ENCODE peak calls at places on chromosomes 13 and 19, in five cellular contexts. One of them, this sample, is unnamed.

GRCh38 chr13:26377038-26377437 is 123.1 kb downstream of the CDK8 start:
- DNase-seq in A549: peak; percentile 1
- DNase-seq in HepG2: peak; percentile 28
- DNase-seq in K562: peak; percentile 20
- DNase-seq in GM12878: no peak
- DNase-seq in this sample: peak; percentile 38

GRCh38 chr13:92716749-92717148 is 509.9 kb upstream of the GPC6 start:
- DNase-seq in A549: no peak
- DNase-seq in HepG2: peak; percentile 5
- DNase-seq in K562: no peak
- DNase-seq in GM12878: no peak
- DNase-seq in this sample: no peak

GRCh38 chr13:29693297-29693945 is 97.9 kb upstream of the SLC7A1 start:
- DNase-seq in A549: no peak
- DNase-seq in HepG2: no peak
- DNase-seq in K562: no peak
- DNase-seq in GM12878: no peak
- DNase-seq in this sample: no peak

GRCh38 chr13:30442854-30443379 is 20.6 kb downstream of the UBE2L5 start:
- DNase-seq in A549: no peak
- DNase-seq in HepG2: no peak
- DNase-seq in K562: no peak
- DNase-seq in GM12878: peak; percentile 78
- DNase-seq in this sample: no peak

GRCh38 chr19:32599736-32600157 is 18.8 kb downstream of the PDCD5 start:
- DNase-seq in A549: peak; percentile 77
- DNase-seq in HepG2: peak; percentile 57
- DNase-seq in K562: peak; percentile 52
- DNase-seq in GM12878: no peak
- DNase-seq in this sample: peak; percentile 73

GRCh38 chr19:13537454-13537853 is 31.2 kb upstream of the CACNA1A start:
- DNase-seq in A549: no peak
- DNase-seq in HepG2: no peak
- DNase-seq in K562: peak; percentile 14
- DNase-seq in GM12878: no peak
- DNase-seq in this sample: no peak

GRCh38 chr13:41914552-41914951 is 46.4 kb downstream of the VWA8 start:
- DNase-seq in A549: no peak
- DNase-seq in HepG2: no peak
- DNase-seq in K562: no peak
- DNase-seq in GM12878: no peak
- DNase-seq in this sample: no peak

GRCh38 chr19:1231729-1232128 is 6.1 kb downstream of the CBARP start:
- DNase-seq in A549: no peak
- DNase-seq in HepG2: no peak
- DNase-seq in K562: no peak
- DNase-seq in GM12878: no peak
- DNase-seq in this sample: no peak

GRCh38 chr19:4682417-4683200 is 12.5 kb upstream of the MYDGF start:
- DNase-seq in A549: no peak
- DNase-seq in HepG2: no peak
- DNase-seq in K562: no peak
- DNase-seq in GM12878: no peak
- DNase-seq in this sample: no peak

GRCh38 chr19:4676955-4677731 is 7.0 kb upstream of the MYDGF start:
- DNase-seq in A549: no peak
- DNase-seq in HepG2: peak; percentile 69
- DNase-seq in K562: peak; percentile 79
- DNase-seq in GM12878: no peak
- DNase-seq in this sample: peak; percentile 69

GRCh38 chr19:4675346-4675745 is 5.2 kb upstream of the MYDGF start:
- DNase-seq in A549: no peak
- DNase-seq in HepG2: no peak
- DNase-seq in K562: no peak
- DNase-seq in GM12878: no peak
- DNase-seq in this sample: no peak

GRCh38 chr19:4678881-4679379 is 8.8 kb upstream of the MYDGF start:
- DNase-seq in A549: no peak
- DNase-seq in HepG2: no peak
- DNase-seq in K562: peak; percentile 99
- DNase-seq in GM12878: no peak
- DNase-seq in this sample: peak; percentile 81

DNA sequence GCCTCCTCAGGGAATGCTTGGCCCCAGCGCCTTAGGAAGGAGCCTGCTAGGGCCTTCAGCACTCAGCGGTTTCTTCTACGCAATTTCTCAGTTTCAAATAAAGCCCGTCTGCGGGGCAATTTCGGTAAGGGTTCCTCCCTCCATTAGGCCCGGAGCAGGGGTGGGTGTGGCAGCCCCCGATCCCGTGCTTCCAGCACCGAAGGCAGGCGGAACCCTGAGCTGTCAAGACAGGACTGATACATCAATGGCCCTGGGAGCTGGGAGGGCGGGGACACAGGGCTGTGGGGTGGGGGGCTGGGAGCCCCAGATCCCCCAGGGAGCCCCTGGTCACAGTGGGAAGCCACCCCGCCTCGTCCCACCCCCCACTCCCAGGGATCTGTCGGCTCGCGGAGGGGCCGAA is 9.3 kb upstream of the MYDGF start:
- DNase-seq in A549: no peak
- DNase-seq in HepG2: no peak
- DNase-seq in K562: peak; percentile 55
- DNase-seq in GM12878: no peak
- DNase-seq in this sample: no peak
- TF ChIP-seq RFX5 in A549: no peak
- TF ChIP-seq RFX5 in HepG2: no peak
- TF ChIP-seq RFX5 in K562: no peak
- TF ChIP-seq RFX5 in GM12878: no peak
- TF ChIP-seq RFX5 in this sample: no peak

DNA sequence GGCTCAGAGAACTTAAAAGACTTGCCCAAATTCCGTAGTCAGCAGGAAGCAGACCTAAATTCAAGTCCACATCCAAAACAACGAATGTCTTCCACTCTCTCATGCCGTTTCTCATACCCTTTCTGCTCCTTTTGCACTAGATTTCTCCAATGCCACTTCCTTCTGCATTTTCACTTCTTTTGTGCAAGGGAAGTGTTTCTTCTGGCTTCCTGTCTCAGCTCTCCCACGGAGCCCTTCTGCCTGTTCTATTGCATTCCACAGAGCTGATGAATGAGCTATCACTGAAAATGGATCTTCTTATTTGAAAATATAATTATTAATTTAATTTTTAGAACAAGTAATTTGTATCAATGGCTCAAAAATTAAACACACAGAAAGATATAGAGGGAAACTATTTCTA is 56.1 kb upstream of the STK24 start:
- DNase-seq in A549: no peak
- DNase-seq in HepG2: no peak
- DNase-seq in K562: no peak
- DNase-seq in GM12878: no peak
- DNase-seq in this sample: no peak
- TF ChIP-seq REST in A549: no peak
- TF ChIP-seq REST in HepG2: no peak
- TF ChIP-seq REST in K562: no peak
- TF ChIP-seq REST in GM12878: no peak
- TF ChIP-seq REST in this sample: no peak

DNA sequence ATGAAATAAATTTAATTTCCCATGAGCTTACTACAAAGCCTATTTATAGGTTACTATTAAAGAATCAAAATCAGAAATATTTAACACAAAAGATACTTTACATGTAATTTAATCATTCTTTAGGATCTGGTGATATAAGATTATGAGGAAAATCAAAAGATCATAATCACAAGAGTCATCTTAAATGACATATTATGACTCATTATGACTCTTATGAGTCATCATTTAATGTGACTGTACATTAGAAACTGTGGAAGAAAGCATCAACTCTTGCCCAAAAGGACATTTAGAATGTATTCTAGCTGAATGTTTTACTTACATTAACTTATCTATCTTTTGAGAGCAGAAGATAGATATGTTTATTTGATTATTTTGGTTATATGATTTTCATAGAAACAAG is 458.6 kb downstream of the DCT start:
- DNase-seq in A549: peak; percentile 1
- DNase-seq in HepG2: no peak
- DNase-seq in K562: no peak
- DNase-seq in GM12878: no peak
- DNase-seq in this sample: no peak
- TF ChIP-seq RFX5 in A549: no peak
- TF ChIP-seq RFX5 in HepG2: no peak
- TF ChIP-seq RFX5 in K562: no peak
- TF ChIP-seq RFX5 in GM12878: no peak
- TF ChIP-seq RFX5 in this sample: no peak

GRCh38 chr13:45834411-45834994 is 17.1 kb downstream of the SIAH3 start:
- DNase-seq in A549: no peak
- DNase-seq in HepG2: no peak
- DNase-seq in K562: no peak
- DNase-seq in GM12878: no peak
- DNase-seq in this sample: no peak

GRCh38 chr13:45833663-45834062 is 17.9 kb downstream of the SIAH3 start:
- DNase-seq in A549: no peak
- DNase-seq in HepG2: no peak
- DNase-seq in K562: no peak
- DNase-seq in GM12878: no peak
- DNase-seq in this sample: no peak

GRCh38 chr13:45833242-45833641 is 18.3 kb downstream of the SIAH3 start:
- DNase-seq in A549: no peak
- DNase-seq in HepG2: no peak
- DNase-seq in K562: no peak
- DNase-seq in GM12878: no peak
- DNase-seq in this sample: no peak

GRCh38 chr13:45830121-45830520 is 21.4 kb downstream of the SIAH3 start:
- DNase-seq in A549: no peak
- DNase-seq in HepG2: no peak
- DNase-seq in K562: no peak
- DNase-seq in GM12878: no peak
- DNase-seq in this sample: no peak

GRCh38 chr13:45831851-45832250 is 19.7 kb downstream of the SIAH3 start:
- DNase-seq in A549: no peak
- DNase-seq in HepG2: no peak
- DNase-seq in K562: no peak
- DNase-seq in GM12878: no peak
- DNase-seq in this sample: no peak
- TF ChIP-seq REST in A549: no peak
- TF ChIP-seq REST in HepG2: no peak
- TF ChIP-seq REST in K562: no peak
- TF ChIP-seq REST in GM12878: no peak
- TF ChIP-seq REST in this sample: no peak